ENCODE peak calls at places on chromosomes 7 and 10, in six cellular contexts. One of them, this sample, is unnamed.
A peak's percentile ranks its signal among the peaks of the same experiment; 100 is the strongest.

GRCh38 chr10:110168601-110169481 is 38.6 kb upstream of the MXI1 start:
- DNase-seq in HCEC 1CT: no peak
- DNase-seq in AG04450: no peak
- DNase-seq in NCI-H1092 treated with DMSO at 0.1 percent for 48 hours: no peak
- DNase-seq in NCI-H1105: no peak
- DNase-seq in left cardiac atrium: no peak
- DNase-seq in this sample: no peak

GRCh38 chr10:114849674-114850073 is 28.1 kb downstream of the FHIP2A start:
- DNase-seq in HCEC 1CT: no peak
- DNase-seq in AG04450: no peak
- DNase-seq in NCI-H1092 treated with DMSO at 0.1 percent for 48 hours: no peak
- DNase-seq in NCI-H1105: no peak
- DNase-seq in left cardiac atrium: no peak
- DNase-seq in this sample: no peak

GRCh38 chr10:133298466-133298865 is 10.2 kb downstream of the TUBGCP2 start:
- DNase-seq in HCEC 1CT: no peak
- DNase-seq in AG04450: no peak
- DNase-seq in NCI-H1092 treated with DMSO at 0.1 percent for 48 hours: no peak
- DNase-seq in NCI-H1105: no peak
- DNase-seq in left cardiac atrium: no peak
- DNase-seq in this sample: no peak

GRCh38 chr7:2859952-2860351 is 15.8 kb upstream of the GNA12 start:
- DNase-seq in HCEC 1CT: no peak
- DNase-seq in AG04450: no peak
- DNase-seq in NCI-H1092 treated with DMSO at 0.1 percent for 48 hours: no peak
- DNase-seq in NCI-H1105: no peak
- DNase-seq in left cardiac atrium: no peak
- DNase-seq in this sample: no peak

GRCh38 chr7:373818-374705 is 84.1 kb downstream of the FOXL3 start:
- DNase-seq in HCEC 1CT: no peak
- DNase-seq in AG04450: no peak
- DNase-seq in NCI-H1092 treated with DMSO at 0.1 percent for 48 hours: no peak
- DNase-seq in NCI-H1105: no peak
- DNase-seq in left cardiac atrium: peak; percentile 7
- DNase-seq in this sample: no peak

GRCh38 chr7:41942468-41943097 is 239.7 kb upstream of the INHBA start:
- DNase-seq in HCEC 1CT: peak; percentile 86
- DNase-seq in AG04450: peak; percentile 55
- DNase-seq in NCI-H1092 treated with DMSO at 0.1 percent for 48 hours: no peak
- DNase-seq in NCI-H1105: no peak
- DNase-seq in left cardiac atrium: no peak
- DNase-seq in this sample: no peak

GRCh38 chr7:26538683-26539082 is 247.0 kb downstream of the SNX10 start:
- DNase-seq in HCEC 1CT: no peak
- DNase-seq in AG04450: no peak
- DNase-seq in NCI-H1092 treated with DMSO at 0.1 percent for 48 hours: peak; percentile 40
- DNase-seq in NCI-H1105: no peak
- DNase-seq in left cardiac atrium: no peak
- DNase-seq in this sample: no peak

GRCh38 chr10:125472037-125472607 is 210.8 kb downstream of the TEX36 start:
- DNase-seq in HCEC 1CT: no peak
- DNase-seq in AG04450: no peak
- DNase-seq in NCI-H1092 treated with DMSO at 0.1 percent for 48 hours: no peak
- DNase-seq in NCI-H1105: no peak
- DNase-seq in left cardiac atrium: no peak
- DNase-seq in this sample: no peak

GRCh38 chr7:50552921-50553320 is 12.3 kb downstream of the DDC start:
- DNase-seq in HCEC 1CT: peak; percentile 30
- DNase-seq in AG04450: peak; percentile 24
- DNase-seq in NCI-H1092 treated with DMSO at 0.1 percent for 48 hours: no peak
- DNase-seq in NCI-H1105: no peak
- DNase-seq in left cardiac atrium: no peak
- DNase-seq in this sample: no peak

GRCh38 chr7:113085781-113086390 is 741 bp downstream of the GPR85 start:
- DNase-seq in HCEC 1CT: no peak
- DNase-seq in AG04450: no peak
- DNase-seq in NCI-H1092 treated with DMSO at 0.1 percent for 48 hours: peak; percentile 44
- DNase-seq in NCI-H1105: peak; percentile 58
- DNase-seq in left cardiac atrium: no peak
- DNase-seq in this sample: no peak

GRCh38 chr10:101676573-101676972 is 18.4 kb downstream of the FBXW4 start:
- DNase-seq in HCEC 1CT: no peak
- DNase-seq in AG04450: no peak
- DNase-seq in NCI-H1092 treated with DMSO at 0.1 percent for 48 hours: no peak
- DNase-seq in NCI-H1105: no peak
- DNase-seq in left cardiac atrium: no peak
- DNase-seq in this sample: no peak

GRCh38 chr10:11294831-11295230 is 277.2 kb downstream of the CELF2 start:
- DNase-seq in HCEC 1CT: no peak
- DNase-seq in AG04450: no peak
- DNase-seq in NCI-H1092 treated with DMSO at 0.1 percent for 48 hours: no peak
- DNase-seq in NCI-H1105: no peak
- DNase-seq in left cardiac atrium: no peak
- DNase-seq in this sample: no peak

GRCh38 chr7:101410743-101411476 is 48.2 kb downstream of the COL26A1 start:
- DNase-seq in HCEC 1CT: no peak
- DNase-seq in AG04450: no peak
- DNase-seq in NCI-H1092 treated with DMSO at 0.1 percent for 48 hours: no peak
- DNase-seq in NCI-H1105: no peak
- DNase-seq in left cardiac atrium: no peak
- DNase-seq in this sample: no peak

GRCh38 chr7:141053626-141054025 is 20.2 kb upstream of the TMEM178B start:
- DNase-seq in HCEC 1CT: no peak
- DNase-seq in AG04450: no peak
- DNase-seq in NCI-H1092 treated with DMSO at 0.1 percent for 48 hours: no peak
- DNase-seq in NCI-H1105: no peak
- DNase-seq in left cardiac atrium: no peak
- DNase-seq in this sample: peak; percentile 61

GRCh38 chr10:111161109-111161874 is 84.5 kb downstream of the ADRA2A start:
- DNase-seq in HCEC 1CT: no peak
- DNase-seq in AG04450: no peak
- DNase-seq in NCI-H1092 treated with DMSO at 0.1 percent for 48 hours: no peak
- DNase-seq in NCI-H1105: no peak
- DNase-seq in left cardiac atrium: no peak
- DNase-seq in this sample: no peak

GRCh38 chr10:66924674-66925345 is 1.0 kb upstream of the LRRTM3 start:
- DNase-seq in HCEC 1CT: no peak
- DNase-seq in AG04450: no peak
- DNase-seq in NCI-H1092 treated with DMSO at 0.1 percent for 48 hours: no peak
- DNase-seq in NCI-H1105: no peak
- DNase-seq in left cardiac atrium: no peak
- DNase-seq in this sample: no peak

GRCh38 chr10:42982886-42983594 is 93.8 kb upstream of the RET start:
- DNase-seq in HCEC 1CT: no peak
- DNase-seq in AG04450: no peak
- DNase-seq in NCI-H1092 treated with DMSO at 0.1 percent for 48 hours: no peak
- DNase-seq in NCI-H1105: no peak
- DNase-seq in left cardiac atrium: peak; percentile 7
- DNase-seq in this sample: no peak

GRCh38 chr10:53646525-53646924 is 873.9 kb upstream of the MBL2 start:
- DNase-seq in HCEC 1CT: no peak
- DNase-seq in AG04450: peak; percentile 2
- DNase-seq in NCI-H1092 treated with DMSO at 0.1 percent for 48 hours: no peak
- DNase-seq in NCI-H1105: no peak
- DNase-seq in left cardiac atrium: no peak
- DNase-seq in this sample: no peak

GRCh38 chr7:151901313-151901669 is 24.4 kb upstream of the PRKAG2 start:
- DNase-seq in HCEC 1CT: no peak
- DNase-seq in AG04450: no peak
- DNase-seq in NCI-H1092 treated with DMSO at 0.1 percent for 48 hours: no peak
- DNase-seq in NCI-H1105: no peak
- DNase-seq in left cardiac atrium: no peak
- DNase-seq in this sample: no peak

GRCh38 chr7:67841896-67842295 is 845.3 kb downstream of the TYW1 start:
- DNase-seq in HCEC 1CT: no peak
- DNase-seq in AG04450: no peak
- DNase-seq in NCI-H1092 treated with DMSO at 0.1 percent for 48 hours: no peak
- DNase-seq in NCI-H1105: no peak
- DNase-seq in left cardiac atrium: no peak
- DNase-seq in this sample: no peak

GRCh38 chr7:131745645-131746248 is 189.3 kb upstream of the PODXL start:
- DNase-seq in HCEC 1CT: no peak
- DNase-seq in AG04450: no peak
- DNase-seq in NCI-H1092 treated with DMSO at 0.1 percent for 48 hours: no peak
- DNase-seq in NCI-H1105: no peak
- DNase-seq in left cardiac atrium: peak; percentile 35
- DNase-seq in this sample: no peak

This sample was measured in CMK.